ENCODE peak calls at places on chromosomes 3 and 15, in eight cellular contexts. R, M, I, P, O, T, V and X are unnamed samples.

GRCh38 chr3:43190682-43191081 is 84.8 kb upstream of the POMGNT2 start:
- DNase-seq in R (no peak), M (no peak), I (peak; percentile 90), P (no peak), O (no peak), T (no peak), V (no peak), X (no peak)

GRCh38 chr3:149702691-149703426 is 45.0 kb upstream of the WWTR1 start:
- DNase-seq in R (no peak), M (no peak), I (peak; percentile 73), P (no peak), O (no peak), T (no peak), V (no peak), X (no peak)

GRCh38 chr15:77577350-77577749 is 55.4 kb downstream of the LINGO1 start:
- DNase-seq in R (no peak), M (no peak), I (no peak), P (no peak), O (no peak), T (no peak), V (no peak), X (peak; percentile 41)

GRCh38 chr3:41936384-41936783 is 25.5 kb downstream of the ULK4 start:
- DNase-seq in R (no peak), M (no peak), I (no peak), P (no peak), O (no peak), T (no peak), V (no peak), X (no peak)

GRCh38 chr3:197718904-197719303 is 17.8 kb downstream of the RUBCN start:
- DNase-seq in R (no peak), M (no peak), I (peak; percentile 94), P (no peak), O (no peak), T (no peak), V (no peak), X (no peak)

GRCh38 chr3:125072749-125073404 is 17.1 kb upstream of the HEG1 start:
- DNase-seq in R (no peak), M (no peak), I (no peak), P (no peak), O (peak; percentile 69), T (no peak), V (no peak), X (no peak)

GRCh38 chr3:66502267-66502874 is 1.5 kb upstream of the LRIG1 start:
- DNase-seq in R (no peak), M (no peak), I (no peak), P (no peak), O (no peak), T (no peak), V (no peak), X (no peak)

GRCh38 chr15:37106490-37107001 is 6.2 kb upstream of the MEIS2 start:
- DNase-seq in R (no peak), M (peak; percentile 68), I (no peak), P (peak; percentile 59), O (peak; percentile 74), T (no peak), V (no peak), X (no peak)

GRCh38 chr3:111260878-111261277 is 189.3 kb downstream of the NECTIN3 start:
- DNase-seq in R (no peak), M (no peak), I (no peak), P (no peak), O (no peak), T (no peak), V (no peak), X (no peak)

GRCh38 chr3:122677261-122677660 is 3.4 kb upstream of the PARP14 start:
- DNase-seq in R (no peak), M (no peak), I (no peak), P (no peak), O (no peak), T (no peak), V (no peak), X (no peak)

GRCh38 chr3:13880811-13881156 is 913 bp upstream of the WNT7A start:
- DNase-seq in R (no peak), M (no peak), I (no peak), P (no peak), O (no peak), T (no peak), V (peak; percentile 58), X (peak; percentile 80)

GRCh38 chr15:24678485-24678884 is 2.9 kb downstream of the NPAP1 start:
- DNase-seq in R (no peak), M (no peak), I (no peak), P (no peak), O (no peak), T (no peak), V (no peak), X (no peak)

GRCh38 chr15:62128916-62129315 is 36.2 kb downstream of the C2CD4B start:
- DNase-seq in R (no peak), M (no peak), I (no peak), P (no peak), O (no peak), T (no peak), V (no peak), X (no peak)

GRCh38 chr15:88187195-88187594 is 69.3 kb downstream of the NTRK3 start:
- DNase-seq in R (no peak), M (no peak), I (no peak), P (no peak), O (no peak), T (peak; percentile 28), V (no peak), X (no peak)

GRCh38 chr3:156126467-156126866 is 6.1 kb downstream of the KCNAB1 start:
- DNase-seq in R (no peak), M (no peak), I (no peak), P (no peak), O (no peak), T (no peak), V (no peak), X (no peak)

GRCh38 chr3:24793896-24794295 is 299.2 kb upstream of the THRB start:
- DNase-seq in R (no peak), M (no peak), I (no peak), P (no peak), O (no peak), T (no peak), V (no peak), X (no peak)

GRCh38 chr3:186988806-186989205 is 58.5 kb downstream of the ST6GAL1 start:
- DNase-seq in R (no peak), M (no peak), I (no peak), P (no peak), O (no peak), T (no peak), V (no peak), X (no peak)

GRCh38 chr3:111246967-111247760 is 175.5 kb downstream of the NECTIN3 start:
- DNase-seq in R (no peak), M (no peak), I (peak; percentile 86), P (no peak), O (no peak), T (no peak), V (no peak), X (no peak)

GRCh38 chr3:161548301-161548700 is 51.7 kb downstream of the OTOL1 start:
- DNase-seq in R (no peak), M (no peak), I (no peak), P (no peak), O (no peak), T (no peak), V (no peak), X (no peak)

GRCh38 chr3:59300727-59301134 is 250.9 kb upstream of the CFAP20DC start:
- DNase-seq in R (no peak), M (no peak), I (no peak), P (no peak), O (no peak), T (no peak), V (no peak), X (no peak)
- H3K27ac ChIP-seq in R (no peak overlapping the region), M (no peak overlapping the region), I (no peak overlapping the region), P (no peak overlapping the region), O (no peak overlapping the region), T (no peak overlapping the region), V (no peak overlapping the region), X (peak overlapping the region; percentile 81)

GRCh38 chr3:133328373-133328772 is 71.5 kb upstream of the BFSP2 start:
- DNase-seq in R (no peak), M (no peak), I (no peak), P (no peak), O (no peak), T (no peak), V (no peak), X (no peak)

GRCh38 chr3:133329626-133330025 is 70.2 kb upstream of the BFSP2 start:
- DNase-seq in R (no peak), M (no peak), I (no peak), P (no peak), O (no peak), T (no peak), V (no peak), X (no peak)

GRCh38 chr3:133330043-133330442 is 69.8 kb upstream of the BFSP2 start:
- DNase-seq in R (no peak), M (no peak), I (no peak), P (no peak), O (no peak), T (no peak), V (no peak), X (no peak)

GRCh38 chr3:133330542-133330941 is 69.3 kb upstream of the BFSP2 start:
- DNase-seq in R (no peak), M (no peak), I (no peak), P (no peak), O (no peak), T (no peak), V (no peak), X (no peak)
- H3K4me3 ChIP-seq in R (no peak overlapping the region), M (no peak overlapping the region), I (no peak overlapping the region), P (no peak overlapping the region), O (no peak overlapping the region), T (no peak overlapping the region), V (no peak overlapping the region), X (no peak overlapping the region)

DNA sequence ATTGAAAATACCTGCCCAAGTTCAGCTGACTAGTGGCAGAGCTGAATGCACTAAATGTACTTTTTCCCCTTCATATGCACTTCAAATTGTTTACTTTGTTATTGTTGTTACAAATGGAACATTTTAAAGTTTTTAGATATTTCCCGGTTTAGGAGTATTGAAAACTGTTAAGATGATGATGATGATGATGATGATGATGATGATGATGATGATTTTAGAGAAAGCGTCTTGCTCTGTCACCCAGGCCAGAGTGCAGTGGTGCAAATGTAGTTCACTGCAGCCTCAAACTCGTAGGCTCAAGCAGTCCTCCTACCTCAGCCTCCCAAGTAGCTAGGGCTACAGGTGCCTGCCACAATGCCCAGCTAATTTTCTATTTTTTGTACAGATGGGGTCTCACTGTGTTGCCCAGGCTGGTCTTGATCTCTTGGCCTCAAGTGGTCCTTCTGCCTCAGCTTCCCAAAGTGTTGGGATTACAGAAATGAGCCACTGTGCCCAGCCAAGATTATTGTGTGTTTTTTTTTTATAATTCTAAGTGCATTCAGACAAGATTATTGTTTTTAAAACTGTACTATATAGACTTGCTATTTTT is 45.9 kb upstream of the SLC22A13 start:
- DNase-seq in R (no peak), M (no peak), I (no peak), P (no peak), O (no peak), T (no peak), V (no peak), X (no peak)
- H3K36me3 ChIP-seq in R (peaks cover 22% of the 10 kb centered on the region), M (peaks cover 42% of the 10 kb centered on the region), I (peaks cover 15% of the 10 kb centered on the region), P (peaks cover 15% of the 10 kb centered on the region), O (peaks cover 40% of the 10 kb centered on the region), T (peaks cover 9% of the 10 kb centered on the region), V (peaks cover 11% of the 10 kb centered on the region), X (no peaks in the 10 kb centered on the region)

DNA sequence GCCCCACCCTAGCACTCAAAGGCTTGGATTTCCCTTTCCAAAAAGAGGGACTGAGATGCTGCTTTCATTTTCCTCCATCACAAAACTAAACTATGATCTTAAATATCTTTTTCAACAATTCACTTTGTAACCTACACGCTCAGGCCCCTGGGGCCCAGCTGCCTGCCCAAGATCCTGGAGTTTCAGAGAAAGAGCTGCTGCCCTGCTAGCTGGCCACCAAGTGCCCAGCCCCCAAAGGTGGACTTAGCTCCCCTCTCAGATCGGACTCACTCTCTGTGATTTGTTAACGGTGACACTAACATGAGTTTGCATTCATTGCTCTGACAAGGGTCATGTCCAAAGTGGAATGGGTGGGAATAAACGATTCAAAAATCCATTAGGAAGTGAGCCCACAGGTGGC is 119.6 kb upstream of the SMAD3 start:
- DNase-seq in R (no peak), M (no peak), I (no peak), P (no peak), O (no peak), T (no peak), V (no peak), X (no peak)
- H3K27ac ChIP-seq in R (no peak overlapping the region), M (no peak overlapping the region), I (no peak overlapping the region), P (no peak overlapping the region), O (no peak overlapping the region), T (no peak overlapping the region), V (no peak overlapping the region), X (no peak overlapping the region)